ENCODE peak calls at places on chromosomes 1 and 21, in six cellular contexts. W, D, O, T, U and I are unnamed samples.

GRCh38 chr1:206507395-206508129 is at the start of gene RASSF5:
- DNase-seq in W (peak; percentile 90), D (peak; percentile 77), O (no peak), T (peak; percentile 79), U (peak; percentile 95), I (peak; percentile 76)

GRCh38 chr1:1329304-1330210 is 1.5 kb upstream of the TAS1R3 start:
- DNase-seq in W (no peak), D (no peak), O (no peak), T (no peak), U (no peak), I (no peak)

GRCh38 chr1:229365574-229365973 is 22.7 kb upstream of the CCSAP start:
- DNase-seq in W (no peak), D (no peak), O (no peak), T (no peak), U (no peak), I (no peak)

GRCh38 chr1:39566441-39567137 is 10.0 kb downstream of the PABPC4 start:
- DNase-seq in W (no peak), D (no peak), O (no peak), T (no peak), U (no peak), I (no peak)

GRCh38 chr1:52693843-52694242 is 4.3 kb downstream of the COA7 start:
- DNase-seq in W (no peak), D (no peak), O (no peak), T (no peak), U (no peak), I (no peak)

GRCh38 chr1:178086294-178087255 is 7.3 kb upstream of the RASAL2 start:
- DNase-seq in W (no peak), D (peak; percentile 58), O (peak; percentile 57), T (no peak), U (no peak), I (no peak)

GRCh38 chr1:155009221-155009711 is 6.7 kb downstream of the ZBTB7B start:
- DNase-seq in W (no peak), D (no peak), O (no peak), T (no peak), U (peak; percentile 70), I (no peak)

GRCh38 chr21:35974801-35975200 is 85.5 kb downstream of the SETD4 start:
- DNase-seq in W (no peak), D (no peak), O (no peak), T (no peak), U (no peak), I (peak; percentile 12)

GRCh38 chr1:200302893-200303250 is 107.0 kb downstream of the ZNF281 start:
- DNase-seq in W (no peak), D (peak; percentile 17), O (no peak), T (peak; percentile 33), U (peak; percentile 55), I (no peak)

GRCh38 chr1:44643721-44644330 is 30.5 kb downstream of the TMEM53 start:
- DNase-seq in W (no peak), D (no peak), O (no peak), T (no peak), U (no peak), I (no peak)

GRCh38 chr1:58852731-58853485 is 69.1 kb upstream of the JUN start:
- DNase-seq in W (no peak), D (no peak), O (no peak), T (peak; percentile 74), U (peak; percentile 41), I (no peak)

GRCh38 chr1:182107218-182107617 is 45.7 kb upstream of the ZNF648 start:
- DNase-seq in W (no peak), D (no peak), O (no peak), T (peak; percentile 54), U (no peak), I (peak; percentile 72)

GRCh38 chr1:117110774-117111173 is 10.8 kb downstream of the TRIM45 start:
- DNase-seq in W (no peak), D (no peak), O (no peak), T (no peak), U (no peak), I (peak; percentile 88)

GRCh38 chr1:34452451-34452850 is 275.7 kb downstream of the C1orf94 start:
- DNase-seq in W (no peak), D (no peak), O (no peak), T (no peak), U (no peak), I (no peak)

GRCh38 chr1:99707535-99708142 is 58.8 kb downstream of the FRRS1 start:
- DNase-seq in W (peak; percentile 74), D (peak; percentile 80), O (peak; percentile 20), T (peak; percentile 63), U (no peak), I (peak; percentile 69)

GRCh38 chr1:81834268-81834667 is 33.5 kb downstream of the ADGRL2 start:
- DNase-seq in W (no peak), D (peak; percentile 27), O (no peak), T (no peak), U (no peak), I (no peak)

GRCh38 chr21:16079830-16080229 is 350.0 kb downstream of the USP25 start:
- DNase-seq in W (no peak), D (peak; percentile 14), O (no peak), T (no peak), U (no peak), I (peak; percentile 76)

GRCh38 chr1:34863501-34863900 is 4.0 kb upstream of the SMIM12 start:
- DNase-seq in W (no peak), D (no peak), O (no peak), T (no peak), U (no peak), I (no peak)

GRCh38 chr21:32030146-32030652 is 157.4 kb downstream of the HUNK start:
- DNase-seq in W (no peak), D (no peak), O (no peak), T (no peak), U (no peak), I (no peak)

GRCh38 chr1:113783254-113784103 is 24.2 kb upstream of the PHTF1 start:
- DNase-seq in W (peak; percentile 29), D (peak; percentile 78), O (no peak), T (peak; percentile 10), U (no peak), I (peak; percentile 40)

GRCh38 chr1:110460253-110461220 is 9.6 kb downstream of the PROK1 start:
- DNase-seq in W (peak; percentile 87), D (peak; percentile 83), O (peak; percentile 54), T (peak; percentile 84), U (peak; percentile 74), I (peak; percentile 76)

GRCh38 chr21:29481641-29482040 is 182.9 kb downstream of the BACH1 start:
- DNase-seq in W (no peak), D (peak; percentile 31), O (peak; percentile 50), T (no peak), U (no peak), I (no peak)

GRCh38 chr21:37862536-37862935 is 53.7 kb downstream of the KCNJ6 start:
- DNase-seq in W (no peak), D (peak; percentile 25), O (no peak), T (peak; percentile 47), U (no peak), I (peak; percentile 51)

GRCh38 chr1:13699510-13699909 is 478 bp upstream of the PRDM2 start:
- DNase-seq in W (no peak), D (peak; percentile 16), O (no peak), T (peak; percentile 28), U (peak; percentile 52), I (peak; percentile 33)

GRCh38 chr1:13700521-13701273 is 709 bp downstream of the PRDM2 start:
- DNase-seq in W (no peak), D (peak; percentile 39), O (no peak), T (peak; percentile 31), U (peak; percentile 76), I (peak; percentile 19)

GRCh38 chr1:13702425-13703127 is 2.6 kb downstream of the PRDM2 start:
- DNase-seq in W (no peak), D (no peak), O (no peak), T (no peak), U (no peak), I (no peak)

GRCh38 chr1:13699936-13700520 is at the start of gene PRDM2:
- DNase-seq in W (no peak), D (peak; percentile 53), O (no peak), T (peak; percentile 45), U (peak; percentile 87), I (peak; percentile 48)

DNA sequence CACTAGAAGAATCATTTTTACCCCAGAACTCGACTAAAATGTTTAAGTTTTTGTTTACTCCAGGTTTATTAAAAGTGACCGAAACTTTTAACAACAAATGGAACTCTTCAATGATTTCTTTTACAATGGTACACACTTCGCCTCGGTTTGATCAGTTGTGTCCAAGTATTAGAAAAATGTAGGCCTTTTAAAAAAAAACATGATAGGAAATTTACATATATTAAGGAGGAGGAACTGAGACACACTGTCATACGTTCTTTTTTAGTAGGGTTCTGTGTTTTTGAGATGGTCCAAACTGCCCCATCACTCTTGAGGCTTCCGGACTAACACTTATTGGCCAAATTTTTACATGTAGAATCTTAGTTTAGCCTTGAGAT is 1.3 kb downstream of the PRDM2 start:
- DNase-seq in W (no peak), D (no peak), O (no peak), T (no peak), U (no peak), I (no peak)
- H3K4me3 ChIP-seq in W (no peak overlapping the region), D (no peak overlapping the region), O (no peak overlapping the region), T (no peak overlapping the region), U (peak overlapping the region; percentile 25), I (peak overlapping the region; percentile 58)

GRCh38 chr1:23593042-23593521 is 33.8 kb upstream of the ID3 start:
- DNase-seq in W (peak; percentile 50), D (no peak), O (no peak), T (no peak), U (no peak), I (peak; percentile 99)
- H3K4me3 ChIP-seq in W (no peak overlapping the region), D (no peak overlapping the region), O (no peak overlapping the region), T (no peak overlapping the region), U (no peak overlapping the region), I (no peak overlapping the region)

DNA sequence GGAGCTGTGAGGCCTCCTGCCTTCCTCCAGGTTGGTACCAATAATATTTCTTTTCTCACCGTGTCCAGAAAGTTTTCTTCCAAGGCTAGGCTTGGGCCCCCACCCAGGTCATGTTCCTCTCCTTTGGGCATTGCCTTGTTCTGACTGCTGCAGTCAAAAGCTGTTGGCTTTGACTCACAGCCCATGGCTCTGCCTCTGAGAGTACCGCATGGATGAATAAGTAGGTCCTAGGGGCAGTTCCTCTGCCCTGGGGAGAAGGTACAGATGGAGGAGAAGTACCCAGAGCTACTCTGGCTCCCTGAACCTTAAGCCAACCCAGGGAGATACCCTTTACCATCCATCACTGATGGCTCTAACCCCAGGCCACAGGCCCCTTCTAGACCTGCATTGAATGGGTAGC is 115.0 kb downstream of the NAV1 start:
- DNase-seq in W (no peak), D (no peak), O (no peak), T (no peak), U (no peak), I (no peak)
- H3K4me3 ChIP-seq in W (no peak overlapping the region), D (no peak overlapping the region), O (no peak overlapping the region), T (no peak overlapping the region), U (no peak overlapping the region), I (no peak overlapping the region)

DNA sequence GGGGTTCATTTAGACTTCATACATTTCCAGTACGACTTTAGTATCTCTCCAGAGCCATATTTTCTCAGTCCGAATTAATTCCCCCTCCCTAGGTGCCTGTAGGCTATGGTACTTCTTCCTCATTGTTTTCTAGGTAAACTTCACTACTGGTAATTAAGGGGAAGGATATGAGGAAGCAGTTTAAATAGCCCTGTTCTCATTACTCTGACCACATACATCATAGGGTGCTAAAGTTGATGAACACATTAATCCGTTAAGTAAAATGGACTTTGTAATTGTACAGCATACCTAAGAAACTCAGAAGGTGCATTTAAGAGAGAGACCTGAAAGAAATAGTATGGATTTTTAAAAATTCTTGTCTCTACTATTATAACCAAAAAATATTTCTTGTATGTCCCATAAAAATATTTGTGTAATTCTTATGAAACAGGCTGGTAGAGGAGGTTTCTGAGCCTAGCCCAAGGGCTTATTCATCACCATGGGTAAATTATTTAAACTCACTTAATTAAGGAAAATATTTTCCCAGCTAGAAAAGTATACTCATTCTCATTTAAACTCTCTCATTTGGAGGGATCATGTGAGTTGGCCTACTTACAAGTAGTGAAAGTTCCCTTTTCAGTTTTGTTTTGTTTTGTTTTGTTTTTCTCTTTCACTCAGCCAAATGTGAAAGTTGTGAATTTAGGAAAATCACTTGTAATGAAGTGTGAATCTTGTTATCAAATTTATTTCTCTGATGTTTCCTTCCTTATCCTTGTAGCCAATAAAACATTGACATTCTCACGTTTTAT is 2.0 kb downstream of the PRMT6 start:
- DNase-seq in W (no peak), D (no peak), O (no peak), T (peak; percentile 5), U (no peak), I (no peak)
- H3K4me3 ChIP-seq in W (no peak overlapping the region), D (no peak overlapping the region), O (no peak overlapping the region), T (no peak overlapping the region), U (peak overlapping the region; percentile 96), I (peak overlapping the region; percentile 87)